ENCODE peak calls at places on chromosomes 12 and 14, in nine cellular contexts. V is esophagus squamous epithelium; K is left ventricle myocardium inferior; Z is mucosa of descending colon; G is suprapubic skin; C is CD8-positive, alpha-beta T cell; J is breast epithelium; L is Caco-2; B is endothelial cell of umbilical vein. A is an unnamed sample.
A peak's percentile ranks its signal among the peaks of the same experiment; 100 is the strongest.

GRCh38 chr12:122021822-122022392 is at the start of gene BCL7A:
- DNase-seq in V (no peak), K (peak; percentile 70), Z (peak; percentile 75), G (no peak), C (peak; percentile 42), J (peak; percentile 58), L (peak; percentile 72), B (peak; percentile 72), A (peak; percentile 22)

GRCh38 chr12:75208851-75209781 is 523 bp downstream of the KCNC2 start:
- DNase-seq in V (no peak), K (no peak), Z (no peak), G (no peak), C (no peak), J (no peak), L (peak; percentile 26), B (peak; percentile 27), A (no peak)

GRCh38 chr14:68535404-68536024 is 257.4 kb downstream of the ZFP36L1 start:
- DNase-seq in V (no peak), K (no peak), Z (no peak), G (no peak), C (no peak), J (no peak), L (no peak), B (no peak), A (no peak)

GRCh38 chr14:92401561-92401960 is 78.6 kb downstream of the SLC24A4 start:
- DNase-seq in V (no peak), K (no peak), Z (no peak), G (no peak), C (no peak), J (no peak), L (no peak), B (no peak), A (no peak)

GRCh38 chr12:481422-481821 is 21.7 kb downstream of the B4GALNT3 start:
- DNase-seq in V (no peak), K (peak; percentile 77), Z (no peak), G (peak; percentile 38), C (no peak), J (no peak), L (no peak), B (no peak), A (peak; percentile 52)

GRCh38 chr14:74019743-74020142 is 594 bp downstream of the BBOF1 start:
- DNase-seq in V (no peak), K (no peak), Z (no peak), G (no peak), C (no peak), J (no peak), L (no peak), B (peak; percentile 28), A (no peak)

GRCh38 chr12:111645433-111645832 is 40.3 kb downstream of the BRAP start:
- DNase-seq in V (no peak), K (no peak), Z (no peak), G (no peak), C (no peak), J (no peak), L (peak; percentile 11), B (peak; percentile 27), A (no peak)

GRCh38 chr12:72574138-72574537 is 302.0 kb downstream of the TRHDE start:
- DNase-seq in V (no peak), K (no peak), Z (no peak), G (no peak), C (no peak), J (no peak), L (no peak), B (no peak), A (no peak)

GRCh38 chr12:72053604-72054003 is 115.0 kb downstream of the TPH2 start:
- DNase-seq in V (no peak), K (no peak), Z (no peak), G (no peak), C (no peak), J (no peak), L (peak; percentile 54), B (no peak), A (no peak)

GRCh38 chr12:113134521-113134951 is 1.0 kb downstream of the RASAL1 start:
- DNase-seq in V (no peak), K (no peak), Z (no peak), G (no peak), C (no peak), J (no peak), L (no peak), B (no peak), A (no peak)

GRCh38 chr12:42524716-42525115 is 64.8 kb downstream of the PRICKLE1 start:
- DNase-seq in V (no peak), K (no peak), Z (no peak), G (no peak), C (no peak), J (no peak), L (no peak), B (no peak), A (no peak)

GRCh38 chr12:18683603-18684002 is 54.2 kb downstream of the PLCZ1 start:
- DNase-seq in V (no peak), K (no peak), Z (no peak), G (no peak), C (no peak), J (no peak), L (no peak), B (no peak), A (no peak)

GRCh38 chr14:86799244-86799647 is 1193.7 kb downstream of the GALC start:
- DNase-seq in V (no peak), K (no peak), Z (no peak), G (no peak), C (no peak), J (no peak), L (no peak), B (no peak), A (no peak)

GRCh38 chr12:56864318-56864717 is 69.9 kb downstream of the SDR9C7 start:
- DNase-seq in V (no peak), K (no peak), Z (no peak), G (no peak), C (no peak), J (no peak), L (no peak), B (no peak), A (no peak)

GRCh38 chr14:102027951-102028350 is 58.9 kb downstream of the HSP90AA1 start:
- DNase-seq in V (no peak), K (no peak), Z (no peak), G (no peak), C (no peak), J (no peak), L (no peak), B (no peak), A (no peak)
- H3K36me3 ChIP-seq in V (peaks cover 100% of the 10 kb centered on the region), K (peaks cover 100% of the 10 kb centered on the region), Z (peaks cover 31% of the 10 kb centered on the region), G (peaks cover 100% of the 10 kb centered on the region), C (peaks cover 67% of the 10 kb centered on the region), J (peaks cover 31% of the 10 kb centered on the region), L (peaks cover 5% of the 10 kb centered on the region), B (peaks cover 47% of the 10 kb centered on the region), A (peaks cover 99% of the 10 kb centered on the region)

GRCh38 chr14:59475709-59476108 is 8.5 kb downstream of the L3HYPDH start:
- DNase-seq in V (no peak), K (no peak), Z (no peak), G (no peak), C (no peak), J (no peak), L (no peak), B (no peak), A (no peak)
- H3K36me3 ChIP-seq in V (peaks cover 71% of the 10 kb centered on the region), K (peaks cover 64% of the 10 kb centered on the region), Z (no peaks in the 10 kb centered on the region), G (peaks cover 37% of the 10 kb centered on the region), C (peaks cover 4% of the 10 kb centered on the region), J (peaks cover 5% of the 10 kb centered on the region), L (peaks cover 2% of the 10 kb centered on the region), B (peaks cover 35% of the 10 kb centered on the region), A (peaks cover 32% of the 10 kb centered on the region)

GRCh38 chr14:22977434-22977683 is 5.0 kb downstream of the AJUBA start:
- DNase-seq in V (no peak), K (no peak), Z (no peak), G (no peak), C (no peak), J (no peak), L (no peak), B (no peak), A (no peak)

GRCh38 chr14:22979748-22980392 is 2.5 kb downstream of the AJUBA start:
- DNase-seq in V (no peak), K (no peak), Z (no peak), G (no peak), C (no peak), J (no peak), L (no peak), B (no peak), A (peak; percentile 61)

GRCh38 chr14:22977684-22978486 is 4.5 kb downstream of the AJUBA start:
- DNase-seq in V (no peak), K (peak; percentile 46), Z (no peak), G (no peak), C (no peak), J (peak; percentile 63), L (peak; percentile 96), B (peak; percentile 54), A (peak; percentile 85)

GRCh38 chr14:22978873-22979671 is 3.3 kb downstream of the AJUBA start:
- DNase-seq in V (no peak), K (no peak), Z (no peak), G (peak; percentile 82), C (no peak), J (no peak), L (peak; percentile 26), B (no peak), A (no peak)

DNA sequence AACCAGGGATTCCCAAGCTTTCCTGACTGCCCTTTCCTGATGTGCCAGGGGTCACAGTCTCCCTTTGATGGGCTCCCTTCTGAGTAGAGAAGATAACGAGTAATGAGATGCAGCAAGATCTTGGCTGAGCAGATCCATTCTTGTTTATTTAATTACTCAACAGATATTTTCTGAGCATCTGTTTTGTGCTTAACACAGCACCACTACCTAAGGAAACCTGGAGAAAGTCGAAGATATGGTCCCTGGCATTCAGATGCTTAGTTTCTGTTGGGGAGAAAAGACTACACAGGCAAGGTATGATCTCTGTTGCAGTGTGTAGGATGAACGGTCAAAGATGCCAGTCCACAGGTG is 3.9 kb downstream of the AJUBA start:
- DNase-seq in V (no peak), K (no peak), Z (no peak), G (no peak), C (no peak), J (no peak), L (no peak), B (no peak), A (no peak)
- H3K36me3 ChIP-seq in V (peaks cover 30% of the 10 kb centered on the region), K (no peaks in the 10 kb centered on the region), Z (no peaks in the 10 kb centered on the region), G (no peaks in the 10 kb centered on the region), C (no peaks in the 10 kb centered on the region), J (no peaks in the 10 kb centered on the region), L (peaks cover 7% of the 10 kb centered on the region), B (peaks cover 9% of the 10 kb centered on the region), A (no peaks in the 10 kb centered on the region)

DNA sequence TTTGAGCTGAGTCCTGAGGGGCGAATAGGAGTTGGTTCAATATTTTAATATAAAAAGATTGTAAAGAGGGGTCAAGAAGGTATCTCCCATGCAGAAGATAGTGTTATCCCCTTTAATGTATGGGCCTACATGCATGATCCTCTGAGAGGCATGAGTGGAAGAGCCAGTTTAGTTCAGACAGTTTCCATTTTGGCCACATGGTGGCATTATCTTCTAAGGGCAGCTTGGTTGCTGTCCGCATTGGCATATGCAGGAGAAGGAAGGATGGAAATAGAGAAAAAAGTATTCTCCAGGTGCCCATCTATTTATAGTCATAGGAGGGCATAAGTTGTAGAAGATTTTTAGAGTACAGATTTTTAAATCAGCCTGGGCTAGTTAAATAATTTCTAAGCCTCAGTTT is 5.4 kb downstream of the SAMD4A start:
- DNase-seq in V (no peak), K (no peak), Z (no peak), G (no peak), C (no peak), J (no peak), L (peak; percentile 68), B (peak; percentile 47), A (no peak)
- H3K36me3 ChIP-seq in V (no peaks in the 10 kb centered on the region), K (peaks cover 20% of the 10 kb centered on the region), Z (no peaks in the 10 kb centered on the region), G (no peaks in the 10 kb centered on the region), C (no peaks in the 10 kb centered on the region), J (no peaks in the 10 kb centered on the region), L (peaks cover 1% of the 10 kb centered on the region), B (peaks cover 4% of the 10 kb centered on the region), A (no peaks in the 10 kb centered on the region)